ENCODE peak calls at places on chromosomes 16 and 17, in four cellular contexts. J is Caco-2, S is GM12878, Y is hepatocyte. O is an unnamed sample.

GRCh38 chr17:65463242-65463641 is 98.2 kb downstream of the AXIN2 start:
- DNase-seq in J (no peak), S (no peak), Y (peak), O (peak)

GRCh38 chr17:48123111-48123510 is 15.5 kb downstream of the SNX11 start:
- DNase-seq in Y (no peak), S (no peak), J (no peak), O (no peak)

GRCh38 chr17:4899341-4900230 is at the start of gene C17orf107:
- DNase-seq in S (no peak), J (no peak), Y (peak), O (peak)

GRCh38 chr16:58487566-58488351 is 12.2 kb upstream of the NDRG4 start:
- DNase-seq in J (peak), Y (peak), S (no peak), O (peak)

GRCh38 chr17:34382586-34383224 is 19.7 kb upstream of the CCL1 start:
- DNase-seq in S (peak), J (no peak), Y (no peak), O (no peak)

GRCh38 chr17:2247005-2247404 is 56.6 kb downstream of the SMG6 start:
- DNase-seq in J (no peak), Y (no peak), S (no peak), O (no peak)

GRCh38 chr16:2458887-2459646 is 842 bp upstream of the TEDC2 start:
- DNase-seq in S (no peak), Y (peak), J (no peak), O (no peak)

GRCh38 chr17:18191967-18192366 is 8.3 kb downstream of the ALKBH5 start:
- DNase-seq in J (peak), Y (no peak), S (no peak), O (no peak)

GRCh38 chr17:50219939-50220465 is 18.6 kb upstream of the COL1A1 start:
- DNase-seq in J (peak), Y (peak), S (no peak), O (peak)

GRCh38 chr17:56230660-56231059 is 77.4 kb downstream of the ANKFN1 start:
- DNase-seq in Y (peak), J (no peak), S (no peak), O (no peak)

GRCh38 chr17:17693253-17693954 is 12.1 kb downstream of the RAI1 start:
- DNase-seq in Y (peak), J (peak), S (no peak), O (no peak)

GRCh38 chr16:88736088-88736487 is 29.8 kb downstream of the CTU2 start:
- DNase-seq in S (no peak), Y (no peak), J (no peak), O (no peak)

GRCh38 chr16:88430524-88431446 is 22.3 kb upstream of the ZFPM1 start:
- DNase-seq in J (peak), S (no peak), Y (no peak), O (peak)

GRCh38 chr16:70789231-70789926 is 11.6 kb downstream of the VAC14 start:
- DNase-seq in S (no peak), Y (peak), J (peak), O (peak)
- H3K4me3 ChIP-seq in S (no peak), Y (no peak), J (no peak), O (no peak)

GRCh38 chr16:50866806-50867205 is 124.9 kb downstream of the CYLD start:
- DNase-seq in Y (no peak), J (no peak), S (no peak), O (no peak)

GRCh38 chr16:50863673-50864144 is 121.8 kb downstream of the CYLD start:
- DNase-seq in S (no peak), J (no peak), Y (no peak), O (no peak)

GRCh38 chr16:50862818-50863672 is 121.2 kb downstream of the CYLD start:
- DNase-seq in Y (no peak), J (no peak), S (no peak), O (no peak)

GRCh38 chr16:50864386-50864785 is 122.5 kb downstream of the CYLD start:
- DNase-seq in S (no peak), J (no peak), Y (no peak), O (no peak)

GRCh38 chr16:50868577-50868976 is 126.7 kb downstream of the CYLD start:
- DNase-seq in J (no peak), S (no peak), Y (no peak), O (no peak)
- TF ChIP-seq CTCF in J (no peak), S (no peak), Y (no peak), O (no peak)

GRCh38 chr17:74972107-74972972 is at the start of gene HID1:
- DNase-seq in J (peak), Y (peak), S (no peak), O (no peak)

GRCh38 chr17:74970395-74970794 is 2.2 kb downstream of the HID1 start:
- DNase-seq in Y (no peak), J (no peak), S (no peak), O (no peak)

GRCh38 chr17:74972973-74973328 is 392 bp upstream of the HID1 start:
- DNase-seq in S (no peak), J (no peak), Y (no peak), O (no peak)

GRCh38 chr17:74971069-74971841 is 1.3 kb downstream of the HID1 start:
- DNase-seq in J (no peak), S (no peak), Y (no peak), O (no peak)

GRCh38 chr17:74971842-74972106 is 785 bp downstream of the HID1 start:
- DNase-seq in Y (no peak), J (no peak), S (no peak), O (no peak)
- H3K4me3 ChIP-seq in Y (peak), J (peak), S (no peak), O (no peak)

DNA sequence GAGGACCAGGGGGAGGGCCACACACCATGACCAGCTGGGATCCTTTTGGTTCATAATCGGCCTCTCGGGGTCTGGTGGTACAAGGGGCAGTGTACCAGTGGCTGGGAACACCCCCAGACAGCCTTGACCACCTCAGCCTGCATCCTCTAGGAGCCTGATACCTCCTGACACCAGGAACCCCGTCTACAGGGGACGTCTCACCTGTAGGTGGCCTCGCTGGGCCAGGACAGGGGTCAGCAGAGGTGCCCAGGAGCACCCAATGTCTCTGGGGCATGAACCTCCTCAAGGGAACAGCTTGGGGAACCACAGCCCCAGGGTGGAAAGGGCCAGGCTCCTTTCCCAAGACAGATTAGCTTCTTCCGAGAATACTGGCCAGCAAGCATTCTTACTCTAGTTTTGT is 2.5 kb upstream of the METRNL start:
- DNase-seq in J (peak), S (no peak), Y (no peak), O (no peak)
- TF ChIP-seq CTCF in J (peak), S (peak), Y (no peak), O (peak)

GRCh38 chr16:85924675-85925074 is 25.7 kb downstream of the IRF8 start:
- DNase-seq in Y (no peak), J (no peak), S (no peak), O (no peak)

GRCh38 chr16:85921026-85921425 is 22.1 kb downstream of the IRF8 start:
- DNase-seq in S (no peak), Y (no peak), J (no peak), O (no peak)

GRCh38 chr16:85926370-85926769 is 27.4 kb downstream of the IRF8 start:
- DNase-seq in S (no peak), J (no peak), Y (no peak), O (no peak)

GRCh38 chr16:85919271-85920267 is 20.6 kb downstream of the IRF8 start:
- DNase-seq in Y (no peak), S (no peak), J (no peak), O (no peak)

DNA sequence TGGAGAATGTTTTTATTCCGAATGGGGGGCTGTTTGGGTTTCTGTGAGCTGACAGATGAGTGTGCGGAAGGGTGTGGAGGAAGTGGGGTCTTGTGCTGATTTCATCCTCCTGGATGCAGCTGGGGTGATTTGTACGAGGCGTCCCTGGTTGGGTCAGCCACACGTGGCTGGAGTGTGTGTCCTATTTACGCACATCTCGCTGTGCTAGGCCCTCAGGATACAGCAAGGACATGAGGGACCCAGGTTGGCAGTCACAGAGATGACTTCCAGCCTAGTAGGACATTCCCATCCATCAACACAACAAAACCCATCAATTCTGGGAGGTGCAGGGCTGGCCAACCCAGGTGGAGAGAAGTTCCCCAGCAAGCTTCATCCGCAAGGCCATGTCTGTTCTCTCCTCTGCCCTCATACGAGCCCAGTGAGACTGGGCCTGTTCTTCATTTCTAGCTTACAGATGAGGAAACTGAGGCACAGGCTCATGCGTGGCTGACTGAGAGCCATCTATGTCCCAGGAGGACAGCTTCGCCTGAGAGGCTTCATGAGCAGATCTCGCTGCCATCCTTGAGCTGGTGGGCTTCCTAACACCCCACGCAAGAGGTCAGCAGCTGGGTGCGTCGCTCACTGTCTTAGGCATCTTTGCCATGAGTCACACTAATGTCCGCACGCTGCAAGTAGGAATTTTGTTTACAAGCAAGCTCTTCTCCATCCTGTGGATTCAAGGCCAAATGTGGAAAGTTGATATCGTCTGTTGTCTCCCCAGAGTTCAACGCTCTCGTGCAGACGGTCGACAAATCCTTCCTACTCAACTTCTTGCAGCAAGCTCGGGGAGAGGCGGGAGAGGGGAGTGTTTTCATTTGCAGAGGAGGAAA is 24.4 kb downstream of the IRF8 start:
- DNase-seq in S (no peak), J (no peak), Y (peak), O (peak)
- H3K4me3 ChIP-seq in S (no peak), J (no peak), Y (no peak), O (no peak)

GRCh38 chr17:7239091-7240027 is at the start of gene PHF23:
- DNase-seq in Y (peak), J (peak), S (peak), O (peak)

GRCh38 chr17:7241047-7241733 is 1.1 kb downstream of the GABARAP start:
- DNase-seq in J (no peak), S (no peak), Y (no peak), O (no peak)

GRCh38 chr17:7241783-7242716 is at the start of gene GABARAP:
- DNase-seq in S (peak), Y (peak), J (peak), O (peak)

GRCh38 chr17:7240375-7240774 is 1.1 kb upstream of the PHF23 start:
- DNase-seq in J (no peak), Y (no peak), S (no peak), O (no peak)

GRCh38 chr17:7242717-7243576 is 698 bp upstream of the GABARAP start:
- DNase-seq in J (peak), Y (peak), S (peak), O (peak)
- TF ChIP-seq CTCF in J (no peak), Y (no peak), S (no peak), O (no peak)

O was measured in choroid plexus epithelial cell.